ENCODE peak calls at places on chromosomes 5 and 9, in ten cellular contexts. C is HCT116, B is Peyer's patch, P is IMR-90, R is uterus, J is ovary, A is lower leg skin, I is prostate gland, E is H1, N is heart left ventricle. V is an unnamed sample.

GRCh38 chr5:9054821-9055589 is 490.9 kb downstream of the SEMA5A start:
- DNase-seq in P (peak), J (no peak), B (no peak), R (no peak), E (no peak), I (no peak), A (no peak), N (no peak), C (no peak), V (no peak)

GRCh38 chr5:1140188-1140817 is 28.4 kb upstream of the SLC12A7 start:
- DNase-seq in E (peak), A (peak), P (peak), B (peak), R (peak), C (peak), I (peak), N (peak), J (peak), V (peak)

GRCh38 chr5:163696270-163696887 is 191.0 kb downstream of the MAT2B start:
- DNase-seq in E (peak), J (no peak), I (peak), R (no peak), C (peak), N (no peak), B (peak), P (peak), A (no peak), V (no peak)

GRCh38 chr9:84324811-84325210 is 15.7 kb downstream of the SLC28A3 start:
- DNase-seq in P (no peak), I (no peak), C (no peak), E (no peak), N (no peak), A (no peak), B (no peak), R (no peak), J (no peak), V (no peak)

GRCh38 chr5:146528232-146528631 is 12.2 kb upstream of the GPR151 start:
- DNase-seq in B (no peak), E (no peak), R (no peak), J (no peak), C (no peak), I (no peak), A (no peak), N (no peak), P (no peak), V (no peak)

GRCh38 chr5:100828756-100829342 is 74.2 kb downstream of the ST8SIA4 start:
- DNase-seq in B (no peak), C (no peak), E (no peak), A (no peak), N (no peak), I (no peak), R (no peak), P (no peak), J (no peak), V (no peak)

GRCh38 chr9:121725008-121725795 is 73.8 kb downstream of the DAB2IP start:
- DNase-seq in P (peak), J (peak), E (no peak), A (peak), B (peak), C (no peak), I (peak), R (peak), N (peak), V (no peak)

GRCh38 chr5:142597546-142598337 is 88.1 kb downstream of the FGF1 start:
- DNase-seq in B (no peak), I (no peak), E (no peak), R (no peak), P (peak), C (peak), A (no peak), J (no peak), N (no peak), V (no peak)

GRCh38 chr5:73544429-73545402 is 20.7 kb downstream of the ANKRA2 start:
- DNase-seq in C (no peak), P (no peak), J (no peak), E (no peak), R (no peak), A (no peak), N (no peak), I (peak), B (peak), V (no peak)

GRCh38 chr9:120402741-120403542 is 177.0 kb downstream of the CDK5RAP2 start:
- DNase-seq in E (no peak), P (peak), I (no peak), R (no peak), J (no peak), C (peak), B (no peak), N (no peak), A (no peak), V (no peak)

GRCh38 chr5:39080597-39081204 is 6.5 kb upstream of the RICTOR start:
- DNase-seq in R (peak), C (peak), P (peak), B (peak), N (no peak), E (no peak), A (no peak), I (peak), J (peak), V (no peak)

GRCh38 chr5:59500014-59500413 is 393.5 kb downstream of the PDE4D start:
- DNase-seq in P (no peak), C (no peak), R (no peak), A (no peak), I (no peak), J (no peak), B (no peak), N (no peak), E (no peak), V (no peak)

GRCh38 chr9:111066427-111066826 is 28.2 kb upstream of the LPAR1 start:
- DNase-seq in J (no peak), N (no peak), I (no peak), E (no peak), P (peak), A (no peak), B (no peak), C (no peak), R (no peak), V (no peak)

GRCh38 chr5:139650689-139651501 is 2.7 kb downstream of the CXXC5 start:
- DNase-seq in I (peak), B (peak), N (peak), R (no peak), J (peak), A (no peak), E (no peak), P (no peak), C (no peak), V (no peak)

GRCh38 chr9:100492952-100493351 is 20.0 kb downstream of the TMEFF1 start:
- DNase-seq in R (no peak), I (no peak), C (no peak), E (no peak), P (peak), N (no peak), J (no peak), A (no peak), B (no peak), V (no peak)
- TF ChIP-seq POLR2A in R (no peak), I (no peak), C (no peak), E (no peak), P (no peak), N (no peak), J (no peak), A (no peak), B (no peak), V (no peak)

GRCh38 chr5:134174841-134175839 is 1.6 kb downstream of the SKP1 start:
- DNase-seq in A (no peak), J (no peak), C (no peak), B (no peak), I (no peak), N (no peak), P (peak), E (no peak), R (no peak), V (no peak)

GRCh38 chr5:134175874-134176522 is 752 bp downstream of the SKP1 start:
- DNase-seq in B (no peak), A (no peak), I (peak), N (peak), C (no peak), J (no peak), P (peak), R (no peak), E (no peak), V (no peak)

GRCh38 chr5:134177197-134178171 is 734 bp upstream of the SKP1 start:
- DNase-seq in R (peak), J (peak), E (no peak), I (peak), N (no peak), B (peak), A (peak), P (peak), C (peak), V (peak)

GRCh38 chr5:134171972-134172371 is 4.8 kb downstream of the SKP1 start:
- DNase-seq in I (no peak), E (no peak), P (no peak), J (no peak), R (no peak), N (no peak), A (no peak), C (no peak), B (peak), V (no peak)

GRCh38 chr5:134176523-134177196 is at the start of gene SKP1:
- DNase-seq in J (peak), I (peak), P (peak), A (peak), E (peak), N (peak), R (peak), C (peak), B (peak), V (peak)
- TF ChIP-seq POLR2A in J (peak), I (peak), P (peak), A (no peak), E (peak), N (peak), R (peak), C (peak), B (peak), V (peak)

GRCh38 chr5:173763410-173763809 is 124.7 kb upstream of the CPEB4 start:
- DNase-seq in B (no peak), E (no peak), R (no peak), P (no peak), J (no peak), A (no peak), C (no peak), I (no peak), N (no peak), V (no peak)

GRCh38 chr5:173762930-173763329 is 125.2 kb upstream of the CPEB4 start:
- DNase-seq in B (no peak), C (no peak), P (no peak), R (no peak), A (no peak), I (no peak), N (no peak), E (no peak), J (no peak), V (no peak)

GRCh38 chr5:173765030-173765644 is 123.0 kb upstream of the CPEB4 start:
- DNase-seq in P (no peak), R (no peak), C (no peak), N (no peak), B (no peak), E (no peak), J (no peak), A (no peak), I (no peak), V (no peak)

GRCh38 chr5:173765661-173766060 is 122.5 kb upstream of the CPEB4 start:
- DNase-seq in N (no peak), C (no peak), E (no peak), A (no peak), J (no peak), P (no peak), B (no peak), R (no peak), I (no peak), V (no peak)

GRCh38 chr5:173764321-173765029 is 123.7 kb upstream of the CPEB4 start:
- DNase-seq in P (peak), N (peak), J (peak), C (peak), A (peak), R (peak), E (no peak), I (peak), B (peak), V (no peak)
- TF ChIP-seq POLR2A in P (no peak), N (no peak), J (no peak), C (no peak), A (no peak), R (no peak), E (no peak), I (no peak), B (peak), V (no peak)

DNA sequence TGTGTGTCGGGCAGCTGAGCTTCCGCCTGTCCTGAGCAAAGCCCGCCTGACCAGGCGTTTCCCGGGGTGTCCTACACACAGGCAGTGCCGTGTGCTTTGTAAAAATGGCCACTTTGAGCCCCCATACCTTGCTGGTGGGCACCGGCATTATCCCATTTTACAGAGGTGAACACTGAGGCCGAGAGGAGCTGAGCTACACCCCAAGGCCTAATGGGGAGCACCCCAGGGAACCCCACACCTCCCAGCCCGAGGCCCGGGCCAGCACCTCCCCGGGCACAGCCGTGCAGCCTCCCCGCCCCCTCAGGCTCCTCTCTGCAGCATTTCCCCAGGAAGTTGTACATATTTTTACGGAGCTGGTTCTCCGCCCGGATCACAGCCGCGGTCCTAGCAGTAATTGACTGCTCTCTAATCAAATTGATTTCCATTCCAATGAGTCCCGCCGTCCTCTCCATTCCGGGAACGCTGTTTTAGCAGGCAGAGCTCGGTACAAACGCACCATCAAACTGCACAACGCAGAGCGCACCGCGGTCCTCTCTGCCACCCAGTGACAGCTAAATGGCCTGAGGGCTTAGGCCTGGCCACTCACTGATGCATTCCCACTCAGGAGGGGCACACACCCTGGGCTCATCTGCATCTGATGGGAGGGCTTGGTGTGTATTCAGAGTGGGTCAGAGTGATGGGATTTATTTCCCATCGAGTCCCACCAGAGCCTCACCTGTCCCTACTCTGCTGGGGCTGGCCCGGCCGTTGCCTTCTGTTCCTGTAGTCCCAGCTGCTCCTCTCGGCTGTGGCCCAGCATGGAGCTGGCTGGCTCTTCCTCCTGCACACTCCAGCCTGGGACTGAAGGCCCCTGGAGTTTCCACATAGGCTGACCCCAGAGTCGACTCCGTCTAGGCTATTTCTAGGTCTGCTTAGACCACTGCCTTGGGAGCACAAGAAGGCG is 36.2 kb upstream of the UBAC1 start:
- DNase-seq in N (no peak), I (no peak), J (no peak), P (no peak), R (no peak), A (no peak), C (no peak), E (no peak), B (no peak), V (no peak)
- TF ChIP-seq POLR2A in N (no peak), I (no peak), J (no peak), P (no peak), R (no peak), A (no peak), C (no peak), E (no peak), B (no peak), V (no peak)

GRCh38 chr5:115296130-115296997 is at the start of gene CCDC112:
- DNase-seq in J (peak), B (peak), P (peak), I (peak), R (peak), N (peak), C (peak), A (peak), E (peak), V (peak)
- TF ChIP-seq POLR2A in J (no peak), B (peak), P (peak), I (peak), R (no peak), N (peak), C (peak), A (no peak), E (peak), V (no peak)

GRCh38 chr5:181221792-181222629 is 1.1 kb upstream of the TRIM41 start:
- DNase-seq in R (peak), E (peak), P (peak), C (peak), N (peak), J (peak), I (peak), B (peak), A (peak), V (no peak)
- TF ChIP-seq POLR2A in R (no peak), E (no peak), P (peak), C (no peak), N (no peak), J (no peak), I (no peak), B (no peak), A (no peak), V (no peak)